ENCODE peak calls at places on chromosomes 5 and 9, in seven cellular contexts. H is fibroblast of the conjunctiva; N is naive B cell; W is OCI-LY7; O is KBM-7; X is stimulated activated CD8-positive, alpha-beta memory T cell treated with anti-CD3 and anti-CD28 coated beads, Interleukin-2, amount 100 ng/mL, for 48 hours; E is H54. D is an unnamed sample.

GRCh38 chr5:55603947-55604346 is 69.2 kb upstream of the PLPP1 start:
- DNase-seq in H (no peak), W (peak), X (no peak), E (no peak), N (no peak), O (peak), D (no peak)

GRCh38 chr5:44002381-44002901 is 386.8 kb downstream of the FGF10 start:
- DNase-seq in H (peak), E (peak), N (no peak), O (no peak), X (no peak), W (no peak), D (no peak)

GRCh38 chr5:130502702-130503101 is 598.4 kb downstream of the CHSY3 start:
- DNase-seq in N (no peak), O (no peak), E (no peak), H (no peak), X (no peak), W (no peak), D (no peak)

GRCh38 chr5:3351581-3352442 is 243.8 kb upstream of the IRX1 start:
- DNase-seq in X (no peak), E (no peak), O (no peak), N (no peak), H (no peak), W (no peak), D (no peak)

GRCh38 chr9:130106860-130107848 is 53.4 kb downstream of the GPR107 start:
- DNase-seq in N (peak), E (peak), W (peak), H (peak), O (peak), X (peak), D (no peak)

GRCh38 chr5:122126711-122127385 is 2.5 kb upstream of the ZNF474 start:
- DNase-seq in H (no peak), O (no peak), W (no peak), N (no peak), X (no peak), E (no peak), D (no peak)

GRCh38 chr9:99075246-99075912 is 29.5 kb upstream of the TGFBR1 start:
- DNase-seq in N (no peak), W (no peak), E (peak), O (no peak), H (no peak), X (no peak), D (no peak)

GRCh38 chr5:89269721-89270120 is 386.7 kb upstream of the MEF2C start:
- DNase-seq in W (no peak), H (no peak), E (no peak), N (no peak), X (no peak), O (no peak), D (no peak)

GRCh38 chr5:158725223-158725825 is 374.4 kb downstream of the EBF1 start:
- DNase-seq in X (no peak), O (peak), H (peak), N (no peak), E (no peak), W (peak), D (no peak)

GRCh38 chr9:113521693-113522260 is 58.2 kb downstream of the RGS3 start:
- DNase-seq in O (no peak), W (peak), X (no peak), H (no peak), N (no peak), E (no peak), D (no peak)

GRCh38 chr5:14270212-14270702 is 127.1 kb downstream of the TRIO start:
- DNase-seq in N (peak), H (peak), O (peak), X (no peak), E (peak), W (peak), D (no peak)

GRCh38 chr5:128121679-128122078 is 38.1 kb downstream of the SLC12A2 start:
- DNase-seq in O (no peak), W (no peak), H (no peak), E (no peak), X (no peak), N (no peak), D (no peak)

GRCh38 chr5:163504091-163504931 is 1.1 kb upstream of the MAT2B start:
- DNase-seq in O (peak), X (peak), E (no peak), N (peak), W (peak), H (no peak), D (peak)

GRCh38 chr9:113511856-113512761 is 48.6 kb downstream of the RGS3 start:
- DNase-seq in N (no peak), H (no peak), E (peak), O (peak), W (peak), X (peak), D (no peak)

GRCh38 chr5:483434-484184 is 40.6 kb downstream of the EXOC3 start:
- DNase-seq in H (no peak), O (no peak), N (no peak), X (no peak), E (no peak), W (no peak), D (no peak)

GRCh38 chr9:32486839-32487562 is 39.0 kb downstream of the RIGI start:
- DNase-seq in N (no peak), X (no peak), W (no peak), H (no peak), O (no peak), E (no peak), D (no peak)

GRCh38 chr9:96491079-96491879 is 41.3 kb downstream of the HABP4 start:
- DNase-seq in E (no peak), O (no peak), H (no peak), W (no peak), X (no peak), N (no peak), D (no peak)

GRCh38 chr5:95856501-95856981 is 34.0 kb upstream of the GLRX start:
- DNase-seq in N (no peak), H (no peak), W (no peak), E (no peak), O (no peak), X (no peak), D (no peak)

GRCh38 chr9:744046-744712 is 97.3 kb upstream of the DMRT1 start:
- DNase-seq in O (no peak), N (no peak), W (no peak), E (no peak), H (no peak), X (no peak), D (no peak)

GRCh38 chr5:66807743-66808142 is 211.6 kb downstream of the MAST4 start:
- DNase-seq in E (peak), N (no peak), W (no peak), H (peak), O (no peak), X (no peak), D (peak)

GRCh38 chr5:64161420-64161819 is 4.2 kb upstream of the RNF180 start:
- DNase-seq in X (no peak), H (no peak), W (peak), N (no peak), E (no peak), O (no peak), D (no peak)

GRCh38 chr5:111627862-111628261 is 115.5 kb upstream of the STARD4 start:
- DNase-seq in X (peak), W (no peak), N (no peak), O (no peak), E (no peak), H (no peak), D (no peak)

GRCh38 chr5:65981969-65982368 is 55.6 kb downstream of the ERBIN start:
- DNase-seq in X (no peak), O (no peak), N (no peak), H (no peak), E (no peak), W (no peak), D (no peak)

GRCh38 chr5:175658299-175659145 is 651 bp downstream of the HRH2 start:
- DNase-seq in N (no peak), W (no peak), E (no peak), X (no peak), O (peak), H (no peak), D (no peak)

GRCh38 chr9:112872019-112872418 is 18.7 kb downstream of the SLC46A2 start:
- DNase-seq in W (peak), O (peak), E (no peak), H (no peak), N (no peak), X (no peak), D (no peak)

GRCh38 chr9:4117835-4118610 is 181.8 kb downstream of the GLIS3 start:
- DNase-seq in E (no peak), N (no peak), O (peak), X (peak), H (no peak), W (peak), D (no peak)

GRCh38 chr9:124855944-124856773 is 2.9 kb downstream of the WDR38 start:
- DNase-seq in H (no peak), E (peak), W (peak), N (no peak), O (peak), X (no peak), D (no peak)